ENCODE peak calls at places on chromosomes 16 and 17, in five cellular contexts. O is GM04503, E is RPMI7951, C is activated T-cell treated with anti-CD3 and anti-CD28 coated beads for 48 hours, P is A549. V is an unnamed sample.

GRCh38 chr16:4052801-4053662 is 63.2 kb downstream of the ADCY9 start:
- DNase-seq in E (peak; percentile 55), P (no peak), O (peak; percentile 74), C (no peak), V (peak; percentile 88)

GRCh38 chr16:89560413-89561194 is at the start of gene RPL13:
- DNase-seq in C (peak; percentile 89), E (peak; percentile 95), P (peak; percentile 96), O (peak; percentile 77), V (peak; percentile 92)

GRCh38 chr17:44074231-44074910 is 3.8 kb downstream of the G6PC3 start:
- DNase-seq in O (no peak), C (no peak), E (no peak), P (no peak), V (no peak)

GRCh38 chr17:48841395-48841831 is 10.6 kb downstream of the CALCOCO2 start:
- DNase-seq in O (peak; percentile 51), C (no peak), E (peak; percentile 57), P (no peak), V (no peak)

GRCh38 chr16:625402-626173 is 5.2 kb upstream of the WFIKKN1 start:
- DNase-seq in O (no peak), C (no peak), E (no peak), P (no peak), V (no peak)

GRCh38 chr16:51818342-51818944 is 667.4 kb upstream of the SALL1 start:
- DNase-seq in E (peak; percentile 55), O (no peak), P (peak; percentile 46), C (no peak), V (peak; percentile 66)

GRCh38 chr16:79261461-79261860 is 339.1 kb downstream of the MAF start:
- DNase-seq in P (peak; percentile 22), E (no peak), C (peak; percentile 54), O (no peak), V (peak; percentile 59)

GRCh38 chr17:17313350-17313991 is 10.3 kb downstream of the NT5M start:
- DNase-seq in O (no peak), P (peak; percentile 71), C (peak; percentile 59), E (no peak), V (peak; percentile 51)

GRCh38 chr16:87780385-87780989 is 14.7 kb upstream of the KLHDC4 start:
- DNase-seq in E (peak; percentile 87), O (no peak), C (peak; percentile 58), P (no peak), V (peak; percentile 36)

GRCh38 chr16:75931043-75931442 is 204.8 kb upstream of the CPHXL start:
- DNase-seq in P (no peak), E (peak; percentile 24), C (no peak), O (no peak), V (no peak)

GRCh38 chr17:44918006-44918405 is 2.7 kb upstream of the GFAP start:
- DNase-seq in C (no peak), E (no peak), P (no peak), O (no peak), V (no peak)

GRCh38 chr17:78577296-78577695 is at the start of gene DNAH17:
- DNase-seq in P (no peak), E (no peak), C (no peak), O (no peak), V (no peak)

GRCh38 chr16:49859139-49859947 is 3.4 kb upstream of the ZNF423 start:
- DNase-seq in P (no peak), C (no peak), E (peak; percentile 12), O (no peak), V (no peak)

GRCh38 chr16:86901483-86901882 is 323.1 kb downstream of the FOXL1 start:
- DNase-seq in E (peak; percentile 68), O (no peak), C (no peak), P (peak; percentile 51), V (no peak)

GRCh38 chr16:85173981-85174751 is 61.9 kb upstream of the CIBAR2 start:
- DNase-seq in C (no peak), P (peak; percentile 57), O (peak; percentile 70), E (peak; percentile 80), V (no peak)

GRCh38 chr16:51553314-51553713 is 402.2 kb upstream of the SALL1 start:
- DNase-seq in E (no peak), C (no peak), P (no peak), O (no peak), V (peak; percentile 4)

GRCh38 chr17:50133028-50133768 is 3.2 kb upstream of the SAMD14 start:
- DNase-seq in P (peak; percentile 67), O (no peak), C (no peak), E (peak; percentile 51), V (no peak)

GRCh38 chr17:65418622-65419021 is 142.8 kb downstream of the AXIN2 start:
- DNase-seq in O (no peak), P (no peak), E (no peak), C (no peak), V (peak; percentile 48)

GRCh38 chr17:77315010-77315409 is 174.2 kb downstream of the SEC14L1 start:
- DNase-seq in C (no peak), O (no peak), E (no peak), P (no peak), V (no peak)

GRCh38 chr16:1193143-1193824 is 31.8 kb downstream of the TPSG1 start:
- DNase-seq in E (no peak), O (no peak), C (no peak), P (no peak), V (no peak)

GRCh38 chr16:80969114-80969484 is 37.6 kb downstream of the CMC2 start:
- DNase-seq in P (no peak), O (no peak), C (no peak), E (no peak), V (no peak)

GRCh38 chr17:44374306-44375195 is 10.9 kb upstream of the FAM171A2 start:
- DNase-seq in P (no peak), O (no peak), E (no peak), C (no peak), V (no peak)

GRCh38 chr17:78764871-78765270 is 17.2 kb downstream of the CYTH1 start:
- DNase-seq in P (no peak), E (no peak), C (no peak), O (no peak), V (no peak)

GRCh38 chr17:20009302-20010098 is at the start of gene SPECC1:
- DNase-seq in E (no peak), P (peak; percentile 87), C (peak; percentile 94), O (no peak), V (peak; percentile 73)

GRCh38 chr16:78520470-78520869 is 421.0 kb downstream of the WWOX start:
- DNase-seq in P (no peak), C (no peak), E (no peak), O (no peak), V (no peak)

GRCh38 chr16:52068447-52069074 is 478.4 kb downstream of the TOX3 start:
- DNase-seq in O (no peak), P (peak; percentile 39), E (peak; percentile 21), C (no peak), V (peak; percentile 43)

GRCh38 chr17:35002876-35003551 is 22.7 kb downstream of the LIG3 start:
- DNase-seq in E (no peak), P (no peak), C (no peak), O (no peak), V (no peak)

GRCh38 chr17:75508122-75508719 is 7.1 kb downstream of the CASKIN2 start:
- DNase-seq in C (no peak), E (no peak), P (no peak), O (no peak), V (no peak)

GRCh38 chr16:28192811-28193529 is 18.8 kb downstream of the XPO6 start:
- DNase-seq in P (no peak), O (no peak), E (no peak), C (peak; percentile 66), V (no peak)

GRCh38 chr17:2709173-2709661 is 2.3 kb downstream of the CLUH start:
- DNase-seq in O (no peak), C (no peak), P (peak; percentile 49), E (no peak), V (peak; percentile 30)

GRCh38 chr16:10121496-10121895 is 60.7 kb downstream of the GRIN2A start:
- DNase-seq in E (peak; percentile 89), P (no peak), O (peak; percentile 76), C (no peak), V (peak; percentile 16)

GRCh38 chr16:19384656-19385055 is 33.0 kb upstream of the TMC5 start:
- DNase-seq in P (peak; percentile 37), C (no peak), O (no peak), E (no peak), V (no peak)

GRCh38 chr17:4947411-4948165 is 742 bp downstream of the PFN1 start:
- DNase-seq in O (no peak), C (peak; percentile 67), P (peak; percentile 76), E (peak; percentile 60), V (peak; percentile 62)

GRCh38 chr17:16371742-16372141 is 9.1 kb upstream of the UBB start:
- DNase-seq in C (no peak), P (peak; percentile 82), O (no peak), E (peak; percentile 61), V (peak; percentile 41)

V was measured in SK-MEL-5.